ENCODE peak calls at places on chromosomes 3 and 15, in seven cellular contexts. C is A549, J is SK-N-SH, Q is endothelial cell of umbilical vein, E is K562, L is GM12878, X is WTC11. P is an unnamed sample.

GRCh38 chr3:4897765-4898453 is 81.3 kb upstream of the BHLHE40 start:
- DNase-seq in C (no peak), J (no peak), Q (no peak), E (no peak), L (no peak), X (no peak), P (no peak)

GRCh38 chr3:114112696-114113095 is 56.2 kb downstream of the QTRT2 start:
- DNase-seq in C (no peak), J (no peak), Q (peak), E (no peak), L (no peak), X (no peak), P (no peak)

GRCh38 chr3:147838650-147839049 is 429.5 kb downstream of the ZIC1 start:
- DNase-seq in C (no peak), J (no peak), Q (no peak), E (no peak), L (no peak), X (no peak), P (no peak)

GRCh38 chr3:87987952-87988351 is 70.9 kb downstream of the CGGBP1 start:
- DNase-seq in C (no peak), J (no peak), Q (no peak), E (peak), L (no peak), X (peak), P (no peak)

GRCh38 chr3:161689699-161690098 is 193.1 kb downstream of the OTOL1 start:
- DNase-seq in C (no peak), J (no peak), Q (no peak), E (no peak), L (no peak), X (no peak), P (no peak)

GRCh38 chr15:25770031-25770430 is 93.1 kb downstream of the ATP10A start:
- DNase-seq in C (no peak), J (no peak), Q (no peak), E (no peak), L (no peak), X (no peak), P (no peak)

GRCh38 chr3:119289371-119289770 is 4.8 kb upstream of the ARHGAP31 start:
- DNase-seq in C (no peak), J (no peak), Q (no peak), E (no peak), L (no peak), X (no peak), P (no peak)

GRCh38 chr15:93166675-93167074 is 77.7 kb upstream of the RGMA start:
- DNase-seq in C (no peak), J (no peak), Q (no peak), E (no peak), L (no peak), X (no peak), P (no peak)

GRCh38 chr3:10552631-10552943 is 47.2 kb upstream of the ATP2B2 start:
- DNase-seq in C (no peak), J (no peak), Q (no peak), E (no peak), L (no peak), X (no peak), P (no peak)

GRCh38 chr15:58865420-58865880 is 68.0 kb downstream of the SLTM start:
- DNase-seq in C (no peak), J (no peak), Q (no peak), E (no peak), L (no peak), X (peak), P (no peak)

GRCh38 chr3:194979173-194979572 is 291.8 kb downstream of the XXYLT1 start:
- DNase-seq in C (no peak), J (no peak), Q (no peak), E (no peak), L (no peak), X (no peak), P (no peak)

GRCh38 chr3:60010778-60011177 is 961.0 kb upstream of the CFAP20DC start:
- DNase-seq in C (no peak), J (no peak), Q (no peak), E (no peak), L (peak), X (no peak), P (no peak)

GRCh38 chr15:67144609-67145306 is 79.4 kb downstream of the SMAD3 start:
- DNase-seq in C (no peak), J (no peak), Q (no peak), E (no peak), L (no peak), X (peak), P (no peak)

GRCh38 chr15:88882745-88883144 is 12.6 kb downstream of the HAPLN3 start:
- DNase-seq in C (no peak), J (no peak), Q (no peak), E (no peak), L (no peak), X (no peak), P (no peak)

GRCh38 chr15:31487811-31488436 is 161.3 kb downstream of the KLF13 start:
- DNase-seq in C (no peak), J (no peak), Q (no peak), E (no peak), L (peak), X (no peak), P (no peak)

GRCh38 chr3:185400340-185400667 is 37.4 kb downstream of the MAP3K13 start:
- DNase-seq in C (no peak), J (no peak), Q (no peak), E (no peak), L (no peak), X (no peak), P (no peak)

GRCh38 chr3:123571264-123571972 is 13.4 kb downstream of the HACD2 start:
- DNase-seq in C (no peak), J (no peak), Q (no peak), E (no peak), L (no peak), X (peak), P (no peak)

GRCh38 chr15:81293728-81294500 is 30.0 kb downstream of the STARD5 start:
- DNase-seq in C (no peak), J (peak), Q (no peak), E (no peak), L (peak), X (no peak), P (no peak)

GRCh38 chr15:63049747-63050439 is 7.3 kb downstream of the TPM1 start:
- DNase-seq in C (no peak), J (no peak), Q (peak), E (no peak), L (no peak), X (no peak), P (no peak)

GRCh38 chr15:93018574-93018973 is 70.4 kb downstream of the RGMA start:
- DNase-seq in C (no peak), J (no peak), Q (no peak), E (no peak), L (no peak), X (no peak), P (no peak)

GRCh38 chr15:92882697-92883642 is 17.2 kb upstream of the CHD2 start:
- DNase-seq in C (no peak), J (peak), Q (no peak), E (no peak), L (no peak), X (peak), P (no peak)

GRCh38 chr3:8560608-8561007 is 59.0 kb downstream of the LMCD1 start:
- DNase-seq in C (no peak), J (no peak), Q (no peak), E (peak), L (no peak), X (no peak), P (no peak)

GRCh38 chr3:147393261-147393964 is 12.9 kb downstream of the ZIC4 start:
- DNase-seq in C (no peak), J (peak), Q (no peak), E (peak), L (no peak), X (peak), P (no peak)

GRCh38 chr3:76463501-76463900 is 576.4 kb upstream of the ROBO2 start:
- DNase-seq in C (no peak), J (no peak), Q (no peak), E (no peak), L (no peak), X (no peak), P (no peak)

GRCh38 chr3:107727102-107727501 is 204.3 kb downstream of the BBX start:
- DNase-seq in C (no peak), J (no peak), Q (no peak), E (no peak), L (no peak), X (no peak), P (no peak)

GRCh38 chr15:40256642-40257235 is 17.9 kb downstream of the PAK6 start:
- DNase-seq in C (no peak), J (no peak), Q (no peak), E (no peak), L (no peak), X (no peak), P (no peak)

GRCh38 chr3:151383956-151384355 is 597 bp downstream of the P2RY12 start:
- DNase-seq in C (no peak), J (no peak), Q (no peak), E (no peak), L (no peak), X (no peak), P (no peak)

GRCh38 chr15:65767264-65767595 is 24.9 kb downstream of the DENND4A start:
- DNase-seq in C (no peak), J (no peak), Q (no peak), E (no peak), L (no peak), X (no peak), P (no peak)

GRCh38 chr3:184284696-184285095 is 8.9 kb downstream of the ECE2 start:
- DNase-seq in C (peak), J (peak), Q (peak), E (peak), L (no peak), X (peak), P (peak)

GRCh38 chr3:54696313-54696712 is 231.5 kb downstream of the LRTM1 start:
- DNase-seq in C (no peak), J (no peak), Q (no peak), E (no peak), L (no peak), X (no peak), P (no peak)

GRCh38 chr3:29972594-29972993 is 633.8 kb upstream of the TGFBR2 start:
- DNase-seq in C (no peak), J (no peak), Q (no peak), E (no peak), L (no peak), X (no peak), P (no peak)

GRCh38 chr3:33877187-33877586 is 78.8 kb downstream of the PDCD6IP start:
- DNase-seq in C (no peak), J (no peak), Q (no peak), E (no peak), L (no peak), X (no peak), P (no peak)

GRCh38 chr3:149401926-149402310 is 24.5 kb upstream of the TM4SF1 start:
- DNase-seq in C (no peak), J (no peak), Q (peak), E (no peak), L (no peak), X (no peak), P (no peak)

GRCh38 chr3:58054652-58055051 is 46.4 kb downstream of the FLNB start:
- DNase-seq in C (no peak), J (no peak), Q (no peak), E (no peak), L (no peak), X (no peak), P (no peak)
- TF ChIP-seq MAX in C (no peak), J (no peak), Q (no peak), E (no peak), L (no peak), X (no peak), P (no peak)

GRCh38 chr15:38257676-38258075 is 5.0 kb downstream of the SPRED1 start:
- DNase-seq in C (no peak), J (no peak), Q (no peak), E (no peak), L (no peak), X (no peak), P (no peak)

GRCh38 chr15:38263996-38264395 is 11.4 kb downstream of the SPRED1 start:
- DNase-seq in C (no peak), J (no peak), Q (no peak), E (no peak), L (no peak), X (no peak), P (no peak)

GRCh38 chr15:38255690-38256089 is 3.1 kb downstream of the SPRED1 start:
- DNase-seq in C (no peak), J (no peak), Q (no peak), E (no peak), L (no peak), X (no peak), P (no peak)

GRCh38 chr15:38259134-38259533 is 6.5 kb downstream of the SPRED1 start:
- DNase-seq in C (no peak), J (no peak), Q (no peak), E (no peak), L (no peak), X (no peak), P (no peak)

DNA sequence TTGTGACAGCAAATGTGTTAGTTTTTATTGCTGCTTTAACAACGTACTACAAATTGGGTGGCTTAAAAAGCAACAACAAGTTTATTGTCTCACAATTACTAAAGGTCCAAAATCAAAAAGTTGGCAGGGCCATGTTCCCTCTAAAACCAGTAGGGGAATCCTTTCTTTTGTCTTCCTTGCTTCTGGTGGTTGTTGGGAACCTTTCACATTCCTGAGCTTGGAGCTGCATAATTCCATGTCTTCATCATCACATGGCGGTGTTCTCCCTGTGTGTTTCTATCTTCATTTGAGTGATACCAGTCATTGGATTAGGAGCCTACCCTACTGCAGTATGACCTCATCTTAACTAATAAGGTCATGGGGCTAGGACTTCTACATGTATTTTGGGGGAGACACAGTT is 7.4 kb downstream of the SPRED1 start:
- DNase-seq in C (no peak), J (no peak), Q (no peak), E (no peak), L (no peak), X (no peak), P (no peak)
- TF ChIP-seq MAX in C (no peak), J (no peak), Q (no peak), E (no peak), L (no peak), X (no peak), P (no peak)

DNA sequence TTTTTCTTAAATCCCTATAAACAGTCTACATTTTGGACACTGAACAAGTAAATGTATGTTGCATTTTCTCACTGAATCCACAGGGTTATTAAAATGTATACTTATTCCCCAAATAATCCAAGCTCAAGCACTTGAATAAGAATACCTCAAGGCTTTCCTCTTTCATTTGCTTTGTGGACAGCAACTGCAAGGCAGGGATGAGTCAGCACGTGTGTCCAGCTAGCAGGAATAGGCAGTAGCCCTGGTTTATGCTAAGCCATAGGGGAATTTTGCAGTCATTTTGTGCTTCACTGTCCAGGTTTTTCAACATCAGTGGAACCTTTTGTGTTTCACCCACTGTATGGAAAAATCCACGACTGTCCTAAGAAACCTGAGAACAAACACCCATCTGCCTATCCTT is 96.7 kb upstream of the KCNMB2 start:
- DNase-seq in C (peak), J (no peak), Q (peak), E (peak), L (no peak), X (no peak), P (no peak)
- TF ChIP-seq MAX in C (no peak), J (no peak), Q (no peak), E (no peak), L (no peak), X (no peak), P (no peak)

GRCh38 chr3:193313448-193313958 is 65.0 kb downstream of the ATP13A5 start:
- DNase-seq in C (no peak), J (no peak), Q (no peak), E (no peak), L (no peak), X (no peak), P (no peak)
- TF ChIP-seq MAX in C (no peak), J (no peak), Q (no peak), E (no peak), L (no peak), X (no peak), P (no peak)